ENCODE peak calls at places on chromosomes 1 and 21, in four cellular contexts. B, T, D and O are unnamed samples.

GRCh38 chr1:217482356-217483102 is 148.4 kb downstream of the GPATCH2 start:
- DNase-seq in B (no peak), T (peak; percentile 82), D (peak; percentile 27), O (peak; percentile 89)

GRCh38 chr1:111204211-111204883 is 3.9 kb upstream of the DENND2D start:
- DNase-seq in B (no peak), T (no peak), D (no peak), O (no peak)

GRCh38 chr1:19308509-19308907 is 3.4 kb downstream of the AKR7A2 start:
- DNase-seq in B (no peak), T (no peak), D (no peak), O (no peak)

GRCh38 chr1:198671136-198671535 is 32.3 kb downstream of the PTPRC start:
- DNase-seq in B (no peak), T (no peak), D (no peak), O (no peak)

GRCh38 chr1:207744000-207744534 is 7.8 kb upstream of the CD46 start:
- DNase-seq in B (no peak), T (no peak), D (no peak), O (no peak)

GRCh38 chr1:93708734-93709481 is 27.3 kb upstream of the BCAR3 start:
- DNase-seq in B (peak; percentile 59), T (no peak), D (no peak), O (peak; percentile 20)

GRCh38 chr1:31154000-31154631 is 85.6 kb downstream of the NKAIN1 start:
- DNase-seq in B (no peak), T (peak; percentile 33), D (no peak), O (no peak)

GRCh38 chr1:179010671-179011070 is 15.0 kb upstream of the FAM20B start:
- DNase-seq in B (no peak), T (no peak), D (no peak), O (no peak)

GRCh38 chr1:46039571-46040052 is 92.8 kb downstream of the PIK3R3 start:
- DNase-seq in B (no peak), T (peak; percentile 11), D (peak; percentile 15), O (peak; percentile 66)

GRCh38 chr1:248901578-248901977 is 4.5 kb upstream of the PGBD2 start:
- DNase-seq in B (no peak), T (no peak), D (no peak), O (no peak)

GRCh38 chr1:33133478-33134105 is 48.3 kb downstream of the TRIM62 start:
- DNase-seq in B (no peak), T (no peak), D (no peak), O (peak; percentile 21)

GRCh38 chr1:74344396-74344795 is 109.2 kb downstream of the TNNI3K start:
- DNase-seq in B (no peak), T (no peak), D (no peak), O (no peak)

GRCh38 chr1:160340866-160341265 is 2.2 kb downstream of the COPA start:
- DNase-seq in B (no peak), T (peak; percentile 47), D (no peak), O (no peak)

GRCh38 chr21:45698493-45698947 is 55.0 kb downstream of the PCBP3 start:
- DNase-seq in B (no peak), T (peak; percentile 89), D (peak; percentile 63), O (peak; percentile 99)

GRCh38 chr21:44653656-44654575 is 543 bp downstream of the KRTAP12-4 start:
- DNase-seq in B (no peak), T (no peak), D (no peak), O (no peak)

GRCh38 chr1:210598135-210598652 is 269.5 kb downstream of the HHAT start:
- DNase-seq in B (no peak), T (peak; percentile 72), D (peak; percentile 97), O (peak; percentile 94)

GRCh38 chr1:213327318-213327667 is 276.3 kb downstream of the RPS6KC1 start:
- DNase-seq in B (no peak), T (peak; percentile 30), D (peak; percentile 53), O (peak; percentile 93)

GRCh38 chr1:225879521-225880209 is 2.5 kb downstream of the TMEM63A start:
- DNase-seq in B (no peak), T (peak; percentile 40), D (no peak), O (no peak)

GRCh38 chr1:71881611-71882010 is 400.7 kb downstream of the NEGR1 start:
- DNase-seq in B (no peak), T (no peak), D (no peak), O (peak; percentile 4)

GRCh38 chr1:32051706-32052105 is 21.0 kb upstream of the TMEM39B start:
- DNase-seq in B (no peak), T (no peak), D (no peak), O (no peak)

GRCh38 chr1:41122851-41123518 is 101.5 kb upstream of the SLFNL1 start:
- DNase-seq in B (peak; percentile 32), T (peak; percentile 77), D (no peak), O (peak; percentile 89)

GRCh38 chr1:4467241-4467640 is 187.2 kb upstream of the AJAP1 start:
- DNase-seq in B (no peak), T (no peak), D (no peak), O (no peak)

GRCh38 chr1:25194576-25195020 is 37.7 kb downstream of the SYF2 start:
- DNase-seq in B (no peak), T (peak; percentile 92), D (no peak), O (no peak)

GRCh38 chr1:171292799-171293198 is 21.2 kb upstream of the FMO4 start:
- DNase-seq in B (no peak), T (no peak), D (peak; percentile 99), O (no peak)

GRCh38 chr1:13583964-13584791 is 546 bp downstream of the PDPN start:
- DNase-seq in B (peak; percentile 67), T (peak; percentile 29), D (no peak), O (peak; percentile 36)
- H3K4me3 ChIP-seq in B (peak overlapping the region; percentile 53), T (peak overlapping the region; percentile 55), D (peak overlapping the region; percentile 26), O (peak overlapping the region; percentile 43)

GRCh38 chr1:50441183-50441582 is 17.9 kb upstream of the DMRTA2 start:
- DNase-seq in B (no peak), T (no peak), D (no peak), O (no peak)

GRCh38 chr1:50436489-50436888 is 13.2 kb upstream of the DMRTA2 start:
- DNase-seq in B (no peak), T (no peak), D (no peak), O (no peak)

DNA sequence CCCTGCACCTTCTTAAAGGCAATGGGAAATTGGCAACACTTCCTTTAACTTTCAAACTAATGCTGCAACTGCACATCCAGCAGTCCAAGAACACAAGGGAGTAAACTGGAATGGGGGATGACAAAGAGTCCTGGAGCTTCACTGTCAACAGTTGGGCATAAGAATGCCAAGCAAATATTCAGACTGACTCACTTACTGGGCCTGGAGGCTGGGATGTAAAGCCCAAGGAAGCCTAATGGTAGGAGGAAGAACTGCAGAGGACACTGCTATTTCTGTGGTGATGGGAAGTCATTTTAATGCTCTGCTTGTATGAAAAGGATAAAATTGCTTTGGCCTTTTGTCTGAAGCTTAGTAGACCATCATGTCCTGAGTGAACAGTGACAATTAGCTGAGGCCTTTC is 15.7 kb upstream of the DMRTA2 start:
- DNase-seq in B (no peak), T (no peak), D (no peak), O (no peak)
- TF ChIP-seq CTCF in B (no peak), T (peak; percentile 23), D (no peak), O (peak; percentile 4)

DNA sequence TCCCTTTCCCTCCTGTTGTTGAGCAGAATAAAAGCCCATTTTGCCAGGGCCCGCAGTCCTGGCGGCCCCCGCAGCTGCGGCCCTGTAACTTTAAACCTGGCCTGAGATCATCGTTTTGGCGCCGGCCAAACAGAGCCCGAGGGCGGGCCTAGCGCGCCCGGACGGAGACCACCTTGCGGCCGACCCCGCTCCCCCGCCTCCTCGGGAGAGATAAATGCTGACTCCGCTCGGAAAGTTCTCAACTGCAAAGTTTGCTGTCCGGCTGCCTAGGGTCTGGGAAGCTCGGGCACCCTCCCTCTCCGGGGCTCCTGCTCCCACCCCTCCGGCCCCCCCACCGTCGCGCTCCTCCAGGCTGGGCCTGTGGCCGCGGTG is at the start of gene PDPN:
- DNase-seq in B (peak; percentile 89), T (no peak), D (no peak), O (peak; percentile 31)
- H3K4me3 ChIP-seq in B (peak within 1 kb of the TSS; percentile 53), T (peak within 1 kb of the TSS; percentile 55), D (peak within 1 kb of the TSS; percentile 26), O (peak within 1 kb of the TSS; percentile 58)

GRCh38 chr1:38941527-38942019 is at the start of gene RHBDL2:
- DNase-seq in B (no peak), T (peak; percentile 86), D (no peak), O (peak; percentile 68)

GRCh38 chr1:38938722-38939260 is 2.8 kb downstream of the RHBDL2 start:
- DNase-seq in B (no peak), T (no peak), D (no peak), O (no peak)

GRCh38 chr1:38940339-38941047 is 1.1 kb downstream of the RHBDL2 start:
- DNase-seq in B (no peak), T (no peak), D (no peak), O (no peak)

GRCh38 chr1:38942664-38943428 is 1.2 kb upstream of the RHBDL2 start:
- DNase-seq in B (no peak), T (no peak), D (no peak), O (no peak)

DNA sequence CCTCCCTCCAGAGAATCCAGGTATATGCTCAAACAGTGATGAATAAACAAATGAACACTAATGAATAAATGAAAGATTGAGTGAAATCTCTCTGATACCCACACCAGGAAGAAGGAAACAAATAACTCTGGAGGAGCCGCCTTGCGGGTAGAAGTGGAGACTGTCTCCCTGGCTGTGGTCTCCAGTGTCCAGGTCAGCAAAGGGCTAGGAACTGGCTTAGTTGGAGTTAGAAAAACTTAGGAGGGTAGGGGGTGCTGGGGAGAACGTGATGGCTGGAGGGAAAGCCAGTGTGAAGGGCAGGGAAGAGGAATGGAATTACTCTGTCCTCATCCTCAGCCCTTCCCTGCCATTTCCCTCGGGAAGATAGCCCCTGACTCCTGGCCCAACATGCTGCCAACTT is 537 bp downstream of the RHBDL2 start:
- DNase-seq in B (no peak), T (no peak), D (no peak), O (no peak)
- TF ChIP-seq CTCF in B (no peak), T (no peak), D (no peak), O (no peak)